ENCODE peak calls at places on chromosomes 13 and 19, in four cellular contexts. Q is activated naive CD4-positive, alpha-beta T cell; C is NCI-H1092 treated with DMSO at 0.1 percent for 48 hours; Z is CD8-positive, alpha-beta T cell. S is an unnamed sample.

GRCh38 chr19:55525289-55526101 is 11.4 kb downstream of the SBK2 start:
- DNase-seq in Z (no peak), C (no peak), Q (no peak), S (peak; percentile 58)

GRCh38 chr13:67775359-67775758 is 545.2 kb upstream of the PCDH9 start:
- DNase-seq in C (no peak), Q (no peak), Z (no peak), S (no peak)

GRCh38 chr19:56404705-56405056 is 549 bp downstream of the ZNF583 start:
- DNase-seq in Z (no peak), C (no peak), Q (no peak), S (no peak)

GRCh38 chr19:46745521-46746280 is at the start of gene FKRP:
- DNase-seq in Z (no peak), C (no peak), Q (no peak), S (peak; percentile 26)

GRCh38 chr13:51397262-51397933 is 55.4 kb downstream of the INTS6 start:
- DNase-seq in Q (no peak), Z (no peak), C (no peak), S (no peak)

GRCh38 chr19:19655641-19656343 is 7.7 kb downstream of the ATP13A1 start:
- DNase-seq in C (no peak), Z (no peak), Q (no peak), S (no peak)

GRCh38 chr19:42764836-42765235 is 642 bp downstream of the PSG8 start:
- DNase-seq in C (no peak), Q (no peak), Z (no peak), S (no peak)

GRCh38 chr13:42177189-42177588 is 94.8 kb upstream of the AKAP11 start:
- DNase-seq in Z (no peak), Q (no peak), C (no peak), S (no peak)

GRCh38 chr19:10871711-10872550 is 578 bp downstream of the CARM1 start:
- DNase-seq in C (no peak), Q (no peak), Z (no peak), S (no peak)

GRCh38 chr13:26628706-26629105 is 71.2 kb downstream of the WASF3 start:
- DNase-seq in Q (no peak), C (no peak), Z (no peak), S (no peak)

GRCh38 chr19:16462757-16463250 is 9.0 kb downstream of the EPS15L1 start:
- DNase-seq in C (no peak), Z (no peak), Q (no peak), S (no peak)

GRCh38 chr13:92187378-92187989 is 789.1 kb downstream of the GPC5 start:
- DNase-seq in Q (no peak), Z (no peak), C (peak; percentile 72), S (peak; percentile 86)

GRCh38 chr19:14031719-14032480 is at the start of gene IL27RA:
- DNase-seq in Z (peak; percentile 64), Q (peak; percentile 54), C (peak; percentile 54), S (peak; percentile 81)

GRCh38 chr13:110239280-110240120 is 67.5 kb downstream of the COL4A1 start:
- DNase-seq in Q (no peak), Z (no peak), C (no peak), S (no peak)

GRCh38 chr13:113848431-113849260 is 15.2 kb downstream of the GAS6 start:
- DNase-seq in C (no peak), Z (no peak), Q (no peak), S (no peak)

GRCh38 chr13:78826936-78827335 is 168.0 kb upstream of the OBI1 start:
- DNase-seq in Z (no peak), Q (no peak), C (no peak), S (no peak)

GRCh38 chr19:35959040-35959967 is 23.1 kb downstream of the LRFN3 start:
- DNase-seq in Q (peak; percentile 30), Z (peak; percentile 60), C (no peak), S (peak; percentile 10)

GRCh38 chr13:98795220-98795619 is 42.7 kb upstream of the SLC15A1 start:
- DNase-seq in C (no peak), Z (no peak), Q (no peak), S (no peak)

GRCh38 chr19:9498183-9498902 is at the start of gene ZNF560:
- DNase-seq in C (no peak), Q (no peak), Z (no peak), S (no peak)

GRCh38 chr13:40813662-40814454 is 24.4 kb downstream of the SLC25A15 start:
- DNase-seq in Z (no peak), C (no peak), Q (no peak), S (no peak)

GRCh38 chr19:14450168-14450874 is 17.2 kb downstream of the PKN1 start:
- DNase-seq in C (no peak), Q (no peak), Z (peak; percentile 34), S (peak; percentile 48)

GRCh38 chr13:45196622-45197021 is 4.2 kb downstream of the KCTD4 start:
- DNase-seq in Z (no peak), Q (no peak), C (no peak), S (no peak)

GRCh38 chr19:34236035-34236793 is 18.1 kb upstream of the GARRE1 start:
- DNase-seq in Z (no peak), Q (no peak), C (no peak), S (no peak)

GRCh38 chr13:114315074-114315785 is 927 bp downstream of the CHAMP1 start:
- DNase-seq in Q (no peak), Z (no peak), C (peak; percentile 17), S (no peak)

GRCh38 chr13:40508112-40508511 is 158.3 kb downstream of the FOXO1 start:
- DNase-seq in C (no peak), Z (no peak), Q (no peak), S (no peak)

GRCh38 chr19:34452671-34453253 is 24.6 kb downstream of the UBA2 start:
- DNase-seq in Q (no peak), Z (no peak), C (no peak), S (no peak)

GRCh38 chr19:32406161-32407003 is 812 bp downstream of the DPY19L3 start:
- DNase-seq in Q (no peak), Z (no peak), C (no peak), S (no peak)

GRCh38 chr19:5719961-5720790 is at the start of the genes CATSPERD and LONP1:
- DNase-seq in Z (peak; percentile 92), Q (peak; percentile 98), C (peak; percentile 99), S (peak; percentile 100)

GRCh38 chr13:90055121-90055520 is 1292.4 kb upstream of the MIR17HG start:
- DNase-seq in Z (no peak), Q (no peak), C (no peak), S (no peak)

GRCh38 chr19:33781996-33782395 is 14.7 kb upstream of the KCTD15 start:
- DNase-seq in Z (no peak), Q (no peak), C (no peak), S (no peak)

GRCh38 chr19:12482505-12482886 is 2.1 kb downstream of the ZNF709 start:
- DNase-seq in Q (no peak), Z (no peak), C (no peak), S (no peak)

GRCh38 chr19:10602330-10603083 is 15.4 kb upstream of the AP1M2 start:
- DNase-seq in Q (peak; percentile 52), Z (peak; percentile 79), C (peak; percentile 50), S (peak; percentile 76)

GRCh38 chr13:26019881-26020535 is 31.8 kb downstream of the SHISA2 start:
- DNase-seq in C (no peak), Q (no peak), Z (no peak), S (no peak)

GRCh38 chr13:24220086-24220703 is 59.7 kb downstream of the SPATA13 start:
- DNase-seq in Q (no peak), Z (no peak), C (peak; percentile 76), S (peak; percentile 32)